ENCODE peak calls at places on chromosomes 6 and 20, in four cellular contexts. H is hepatocyte, Y is sciatic nerve, L is NCI-H1105. W is an unnamed sample.

GRCh38 chr20:35368616-35369423 is 43.0 kb downstream of the UQCC1 start:
- DNase-seq in H (no peak), Y (no peak), L (no peak), W (peak; percentile 56)

GRCh38 chr6:4153514-4153985 is 18.2 kb upstream of the ECI2 start:
- DNase-seq in H (no peak), Y (no peak), L (no peak), W (no peak)

GRCh38 chr6:39102024-39102820 is 12.8 kb downstream of the SAYSD1 start:
- DNase-seq in H (peak; percentile 76), Y (no peak), L (no peak), W (peak; percentile 82)

GRCh38 chr6:20875369-20875963 is 341.2 kb downstream of the CDKAL1 start:
- DNase-seq in H (peak; percentile 45), Y (no peak), L (no peak), W (no peak)

GRCh38 chr6:151240861-151241642 is 1.3 kb downstream of the AKAP12 start:
- DNase-seq in H (peak; percentile 64), Y (peak; percentile 75), L (peak; percentile 58), W (peak; percentile 76)

GRCh38 chr6:29568021-29568420 is 8.5 kb upstream of the UBD start:
- DNase-seq in H (no peak), Y (no peak), L (no peak), W (no peak)

GRCh38 chr6:22320750-22321149 is 23.9 kb upstream of the PRL start:
- DNase-seq in H (peak; percentile 16), Y (no peak), L (no peak), W (peak; percentile 89)

GRCh38 chr20:49787371-49788357 is 25.0 kb upstream of the SLC9A8 start:
- DNase-seq in H (no peak), Y (no peak), L (no peak), W (no peak)

GRCh38 chr6:154847318-154847717 is 114.1 kb downstream of the SCAF8 start:
- DNase-seq in H (no peak), Y (no peak), L (no peak), W (no peak)

GRCh38 chr6:38272222-38272621 is 367.5 kb downstream of the BTBD9 start:
- DNase-seq in H (no peak), Y (no peak), L (no peak), W (no peak)

GRCh38 chr6:79167931-79168694 is 66.4 kb downstream of the HMGN3 start:
- DNase-seq in H (no peak), Y (no peak), L (no peak), W (no peak)

GRCh38 chr20:38581013-38581412 is at the start of gene ADIG:
- DNase-seq in H (no peak), Y (no peak), L (peak; percentile 6), W (peak; percentile 69)

GRCh38 chr6:119138906-119139541 is 60.6 kb upstream of the FAM184A start:
- DNase-seq in H (no peak), Y (no peak), L (no peak), W (peak; percentile 74)

W was measured in islet precursor cell.